ENCODE peak calls at places on chromosome 21, in seven cellular contexts. G is ovary, E is neural crest cell, P is cardiac muscle cell, K is GM12865, V is WTC11, W is H9. L is an unnamed sample.

GRCh38 chr21:16192900-16193299 is 463.1 kb downstream of the USP25 start:
- DNase-seq in W (no peak), E (no peak), V (no peak), G (peak), K (no peak), P (no peak), L (no peak)

GRCh38 chr21:44418108-44418875 is 37.0 kb upstream of the LRRC3 start:
- DNase-seq in G (no peak), K (no peak), E (no peak), P (no peak), V (no peak), W (no peak), L (no peak)

GRCh38 chr21:17391811-17392340 is 121.0 kb upstream of the CXADR start:
- DNase-seq in K (no peak), G (no peak), E (no peak), W (no peak), P (no peak), V (no peak), L (no peak)

GRCh38 chr21:16954787-16955186 is 558.1 kb upstream of the CXADR start:
- DNase-seq in G (no peak), V (no peak), P (no peak), K (no peak), W (no peak), E (no peak), L (no peak)

GRCh38 chr21:46515109-46515508 is 56.4 kb downstream of the DIP2A start:
- DNase-seq in E (no peak), K (no peak), V (no peak), P (peak), G (peak), W (no peak), L (no peak)

GRCh38 chr21:46431884-46432488 is 26.7 kb upstream of the DIP2A start:
- DNase-seq in E (no peak), V (no peak), P (no peak), G (no peak), K (no peak), W (no peak), L (no peak)

GRCh38 chr21:42781981-42782722 is 97.2 kb downstream of the WDR4 start:
- DNase-seq in E (no peak), K (no peak), G (peak), W (no peak), V (no peak), P (peak), L (no peak)

GRCh38 chr21:17976139-17976538 is 157.0 kb upstream of the C21orf91 start:
- DNase-seq in P (no peak), W (no peak), K (no peak), V (no peak), E (no peak), G (no peak), L (no peak)

GRCh38 chr21:21624674-21625073 is 626.5 kb downstream of the NCAM2 start:
- DNase-seq in K (no peak), E (no peak), W (no peak), V (no peak), G (no peak), P (no peak), L (no peak)

GRCh38 chr21:45253180-45253579 is 34.5 kb downstream of the POFUT2 start:
- DNase-seq in G (no peak), V (no peak), K (no peak), P (no peak), W (peak), E (no peak), L (no peak)

GRCh38 chr21:15631342-15631741 is 98.4 kb upstream of the USP25 start:
- DNase-seq in W (no peak), P (no peak), K (no peak), V (no peak), E (no peak), G (no peak), L (no peak)

DNA sequence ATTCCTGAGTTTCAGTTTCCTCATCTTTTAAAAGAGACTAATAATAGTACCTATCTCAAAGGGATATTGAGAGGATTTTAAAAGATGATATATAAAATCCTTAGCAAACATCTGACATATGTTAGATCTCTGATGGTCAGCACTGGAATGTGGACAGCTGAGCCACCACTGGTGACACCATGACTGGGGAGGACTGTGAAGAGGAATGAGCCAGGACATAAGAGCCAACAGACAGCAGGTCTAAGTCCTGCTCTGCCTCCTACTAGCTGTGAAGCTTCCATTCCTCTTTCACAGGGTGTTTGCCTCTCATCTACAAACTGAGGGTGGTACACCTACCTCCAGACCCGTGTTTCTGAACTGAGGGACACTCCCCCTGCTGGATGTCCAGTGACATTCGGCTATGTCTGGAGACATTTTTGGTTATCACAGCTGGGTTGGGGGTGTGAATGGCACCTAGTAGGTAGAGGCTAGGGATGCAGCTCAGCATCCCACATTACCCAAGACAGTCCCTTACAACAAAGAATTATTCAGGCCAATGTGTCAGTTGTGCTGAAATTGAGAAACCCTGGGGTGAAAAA is 109.1 kb upstream of the OLIG2 start:
- DNase-seq in E (no peak), V (no peak), W (no peak), K (peak), P (no peak), G (no peak), L (no peak)
- TF ChIP-seq CTCF in E (peak), V (no peak), W (peak), K (peak), P (peak), G (no peak), L (peak)

GRCh38 chr21:34635307-34635706 is 20.4 kb upstream of the RCAN1 start:
- DNase-seq in P (no peak), E (no peak), G (no peak), W (peak), V (peak), K (no peak), L (peak)
- TF ChIP-seq CTCF in P (peak), E (peak), G (no peak), W (peak), V (peak), K (peak), L (no peak)

GRCh38 chr21:35257413-35257812 is 208.3 kb upstream of the RUNX1 start:
- DNase-seq in V (no peak), P (no peak), K (no peak), G (peak), E (no peak), W (no peak), L (no peak)

GRCh38 chr21:35254752-35255138 is 205.6 kb upstream of the RUNX1 start:
- DNase-seq in K (no peak), V (no peak), E (no peak), P (no peak), G (no peak), W (no peak), L (no peak)

GRCh38 chr21:35258521-35258920 is 209.4 kb upstream of the RUNX1 start:
- DNase-seq in P (no peak), G (no peak), W (no peak), E (no peak), V (no peak), K (no peak), L (no peak)

GRCh38 chr21:35254006-35254751 is 205.1 kb upstream of the RUNX1 start:
- DNase-seq in G (peak), W (no peak), V (no peak), P (no peak), E (no peak), K (no peak), L (no peak)

GRCh38 chr21:35256468-35256988 is 207.4 kb upstream of the RUNX1 start:
- DNase-seq in G (peak), W (no peak), V (no peak), P (peak), K (no peak), E (peak), L (no peak)
- TF ChIP-seq CTCF in G (no peak), W (no peak), V (no peak), P (no peak), K (no peak), E (no peak), L (no peak)

GRCh38 chr21:41477641-41478318 is 30.2 kb downstream of the TMPRSS2 start:
- DNase-seq in E (peak), V (peak), G (no peak), K (no peak), P (no peak), W (peak), L (no peak)

GRCh38 chr21:41479686-41480085 is 28.3 kb downstream of the TMPRSS2 start:
- DNase-seq in E (no peak), V (no peak), W (no peak), K (no peak), G (no peak), P (no peak), L (no peak)

GRCh38 chr21:41478319-41479177 is 29.4 kb downstream of the TMPRSS2 start:
- DNase-seq in E (no peak), G (no peak), P (no peak), W (no peak), V (peak), K (peak), L (no peak)

GRCh38 chr21:41472769-41473548 is 35.0 kb downstream of the TMPRSS2 start:
- DNase-seq in K (no peak), E (no peak), P (no peak), G (no peak), W (no peak), V (no peak), L (no peak)

GRCh38 chr21:41475714-41476405 is 32.1 kb downstream of the TMPRSS2 start:
- DNase-seq in K (no peak), E (no peak), W (no peak), V (no peak), P (no peak), G (no peak), L (no peak)
- TF ChIP-seq CTCF in K (no peak), E (no peak), W (no peak), V (no peak), P (no peak), G (no peak), L (no peak)

GRCh38 chr21:26840912-26841311 is 4.3 kb downstream of the ADAMTS1 start:
- DNase-seq in W (no peak), P (no peak), E (no peak), K (no peak), V (no peak), G (peak), L (no peak)
- TF ChIP-seq CTCF in W (no peak), P (no peak), E (no peak), K (no peak), V (no peak), G (no peak), L (no peak)

GRCh38 chr21:34035619-34036354 is 37.6 kb upstream of the MRPS6 start:
- DNase-seq in P (no peak), V (no peak), K (no peak), E (no peak), W (no peak), G (no peak), L (no peak)

GRCh38 chr21:34031835-34032370 is 41.5 kb upstream of the MRPS6 start:
- DNase-seq in W (no peak), K (peak), V (no peak), E (no peak), P (no peak), G (no peak), L (no peak)

GRCh38 chr21:34037446-34037845 is 35.9 kb upstream of the MRPS6 start:
- DNase-seq in G (no peak), V (no peak), P (no peak), E (no peak), K (no peak), W (no peak), L (no peak)

GRCh38 chr21:34037009-34037408 is 36.4 kb upstream of the MRPS6 start:
- DNase-seq in E (no peak), G (no peak), K (no peak), P (no peak), W (no peak), V (no peak), L (no peak)

DNA sequence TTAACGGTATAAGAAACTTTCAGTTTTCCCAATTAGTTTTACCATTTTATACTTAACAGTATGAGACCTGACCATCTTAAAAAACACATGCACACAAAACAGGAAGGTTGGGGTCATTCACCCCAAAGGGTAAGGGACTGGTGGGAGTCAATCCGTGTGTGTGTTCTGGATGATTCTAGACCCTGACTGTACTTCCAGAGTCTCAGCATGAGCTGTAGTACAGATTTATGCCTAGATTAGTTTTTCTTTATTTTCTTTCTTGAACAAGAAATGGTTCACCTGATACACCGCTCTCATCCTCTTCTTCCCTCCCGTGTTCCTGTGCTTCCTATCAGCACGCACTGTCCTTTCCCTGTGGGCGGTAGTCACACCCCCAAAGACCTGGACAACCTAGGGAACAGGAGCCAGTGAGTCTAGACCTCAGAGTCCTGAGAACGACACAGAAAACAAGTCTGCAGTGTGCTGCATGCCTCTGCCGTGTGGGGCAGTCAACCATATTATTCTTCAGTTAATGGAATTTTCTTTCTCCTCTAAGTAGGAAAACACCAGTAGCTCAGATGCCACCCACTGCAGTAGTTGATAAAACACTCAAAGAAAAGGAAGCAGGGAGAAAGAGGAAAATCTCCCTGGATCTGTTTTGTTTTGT is 38.9 kb upstream of the MRPS6 start:
- DNase-seq in P (no peak), E (no peak), K (no peak), V (no peak), W (no peak), G (no peak), L (no peak)
- TF ChIP-seq CTCF in P (no peak), E (no peak), K (no peak), V (no peak), W (no peak), G (no peak), L (no peak)

GRCh38 chr21:36422279-36423098 is 37.3 kb downstream of the CHAF1B start:
- DNase-seq in W (peak), K (peak), E (peak), V (peak), G (no peak), P (peak), L (peak)
- TF ChIP-seq CTCF in W (peak), K (peak), E (peak), V (peak), G (no peak), P (peak), L (peak)

DNA sequence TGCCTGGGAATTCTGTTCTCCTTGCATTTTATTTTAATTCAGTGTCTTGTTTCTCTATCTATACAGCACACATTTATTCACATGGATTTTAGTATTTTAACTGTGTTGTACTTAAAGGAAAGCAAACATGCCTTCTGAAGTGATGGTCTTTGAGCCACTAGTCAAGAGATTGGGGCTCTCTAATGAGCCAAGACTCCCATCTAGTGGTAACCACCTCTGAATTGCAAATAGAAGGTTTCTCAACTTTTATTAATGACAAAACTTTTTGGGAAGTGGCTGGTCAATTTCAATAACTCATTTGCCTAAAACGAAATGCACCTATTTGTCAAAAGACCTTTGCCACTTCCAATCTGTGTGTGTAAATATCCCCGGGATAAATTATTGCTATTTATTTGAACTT is 199.6 kb downstream of the LTN1 start:
- DNase-seq in E (no peak), P (peak), G (no peak), W (no peak), K (no peak), V (no peak), L (no peak)
- TF ChIP-seq CTCF in E (peak), P (peak), G (no peak), W (peak), K (no peak), V (peak), L (no peak)